ENCODE peak calls at places on chromosomes 11 and 22, in four cellular contexts. One of them, this sample, is unnamed.

GRCh38 chr11:72525466-72525865 is 91.1 kb upstream of the CLPB start:
- DNase-seq in H9: peak; percentile 51
- DNase-seq in IMR-90: no peak
- DNase-seq in H1: no peak
- DNase-seq in this sample: peak; percentile 51

GRCh38 chr11:15764948-15765347 is 591.4 kb downstream of the SOX6 start:
- DNase-seq in H9: no peak
- DNase-seq in IMR-90: no peak
- DNase-seq in H1: no peak
- DNase-seq in this sample: peak; percentile 85

GRCh38 chr22:50192825-50193204 is 7.1 kb downstream of the TRABD start:
- DNase-seq in H9: no peak
- DNase-seq in IMR-90: no peak
- DNase-seq in H1: no peak
- DNase-seq in this sample: no peak

GRCh38 chr22:33853200-33854097 is 66.8 kb downstream of the LARGE1 start:
- DNase-seq in H9: peak; percentile 51
- DNase-seq in IMR-90: peak; percentile 77
- DNase-seq in H1: no peak
- DNase-seq in this sample: no peak

GRCh38 chr22:25546751-25547150 is 17.7 kb upstream of the GRK3 start:
- DNase-seq in H9: no peak
- DNase-seq in IMR-90: no peak
- DNase-seq in H1: no peak
- DNase-seq in this sample: peak; percentile 46

GRCh38 chr22:31177420-31178162 is 17.6 kb downstream of the RNF185 start:
- DNase-seq in H9: no peak
- DNase-seq in IMR-90: peak; percentile 96
- DNase-seq in H1: no peak
- DNase-seq in this sample: no peak

GRCh38 chr22:25404556-25404922 is 159.9 kb upstream of the GRK3 start:
- DNase-seq in H9: no peak
- DNase-seq in IMR-90: no peak
- DNase-seq in H1: no peak
- DNase-seq in this sample: no peak

GRCh38 chr22:20866716-20867115 is 7.9 kb downstream of the SNAP29 start:
- DNase-seq in H9: no peak
- DNase-seq in IMR-90: peak; percentile 28
- DNase-seq in H1: no peak
- DNase-seq in this sample: no peak

GRCh38 chr11:118851970-118852369 is 31.7 kb upstream of the CXCR5 start:
- DNase-seq in H9: no peak
- DNase-seq in IMR-90: no peak
- DNase-seq in H1: no peak
- DNase-seq in this sample: no peak

GRCh38 chr11:78840190-78840589 is 265.5 kb upstream of the NARS2 start:
- DNase-seq in H9: no peak
- DNase-seq in IMR-90: peak; percentile 91
- DNase-seq in H1: no peak
- DNase-seq in this sample: no peak

GRCh38 chr22:29071261-29072045 is 1.4 kb upstream of the KREMEN1 start:
- DNase-seq in H9: peak; percentile 72
- DNase-seq in IMR-90: peak; percentile 7
- DNase-seq in H1: peak; percentile 43
- DNase-seq in this sample: peak; percentile 67

GRCh38 chr11:123188508-123189165 is 6.4 kb downstream of the CLMP start:
- DNase-seq in H9: no peak
- DNase-seq in IMR-90: peak; percentile 99
- DNase-seq in H1: no peak
- DNase-seq in this sample: peak; percentile 58

GRCh38 chr22:39501644-39502108 is 414 bp upstream of the MIEF1 start:
- DNase-seq in H9: no peak
- DNase-seq in IMR-90: no peak
- DNase-seq in H1: no peak
- DNase-seq in this sample: no peak

GRCh38 chr22:35940166-35940565 is 88.5 kb downstream of the RBFOX2 start:
- DNase-seq in H9: no peak
- DNase-seq in IMR-90: no peak
- DNase-seq in H1: no peak
- DNase-seq in this sample: no peak

GRCh38 chr11:33735166-33735425 is 1.1 kb downstream of the CD59 start:
- DNase-seq in H9: no peak
- DNase-seq in IMR-90: no peak
- DNase-seq in H1: no peak
- DNase-seq in this sample: no peak

GRCh38 chr22:27207907-27208306 is 550.5 kb downstream of the MIAT start:
- DNase-seq in H9: no peak
- DNase-seq in IMR-90: peak; percentile 39
- DNase-seq in H1: no peak
- DNase-seq in this sample: no peak

GRCh38 chr22:31344369-31345330 is 1.5 kb downstream of the PATZ1 start:
- DNase-seq in H9: peak; percentile 41
- DNase-seq in IMR-90: peak; percentile 57
- DNase-seq in H1: no peak
- DNase-seq in this sample: no peak

GRCh38 chr11:1384206-1384965 is 5.3 kb upstream of the BRSK2 start:
- DNase-seq in H9: no peak
- DNase-seq in IMR-90: peak; percentile 19
- DNase-seq in H1: no peak
- DNase-seq in this sample: no peak

GRCh38 chr22:19810381-19811141 is 44.1 kb downstream of the GNB1L start:
- DNase-seq in H9: peak; percentile 32
- DNase-seq in IMR-90: peak; percentile 81
- DNase-seq in H1: no peak
- DNase-seq in this sample: peak; percentile 21

GRCh38 chr22:49934144-49934890 is 15.9 kb downstream of the CRELD2 start:
- DNase-seq in H9: no peak
- DNase-seq in IMR-90: peak; percentile 12
- DNase-seq in H1: no peak
- DNase-seq in this sample: no peak

GRCh38 chr11:47391077-47391583 is 12.8 kb upstream of the SPI1 start:
- DNase-seq in H9: peak; percentile 24
- DNase-seq in IMR-90: no peak
- DNase-seq in H1: no peak
- DNase-seq in this sample: no peak

GRCh38 chr22:45006101-45006872 is 3.5 kb downstream of the PHF21B start:
- DNase-seq in H9: no peak
- DNase-seq in IMR-90: no peak
- DNase-seq in H1: no peak
- DNase-seq in this sample: peak; percentile 49

GRCh38 chr11:70521475-70522260 is 123.3 kb downstream of the CTTN start:
- DNase-seq in H9: no peak
- DNase-seq in IMR-90: no peak
- DNase-seq in H1: no peak
- DNase-seq in this sample: no peak

GRCh38 chr11:11038339-11039248 is 180.7 kb upstream of the ZBED5 start:
- DNase-seq in H9: no peak
- DNase-seq in IMR-90: no peak
- DNase-seq in H1: no peak
- DNase-seq in this sample: no peak

GRCh38 chr11:20909995-20910726 is 240.8 kb downstream of the NELL1 start:
- DNase-seq in H9: no peak
- DNase-seq in IMR-90: no peak
- DNase-seq in H1: no peak
- DNase-seq in this sample: no peak

GRCh38 chr11:33257897-33258630 is 883 bp downstream of the HIPK3 start:
- DNase-seq in H9: peak; percentile 73
- DNase-seq in IMR-90: peak; percentile 83
- DNase-seq in H1: no peak
- DNase-seq in this sample: peak; percentile 87

GRCh38 chr22:44396727-44397722 is 84.3 kb upstream of the SHISAL1 start:
- DNase-seq in H9: peak; percentile 19
- DNase-seq in IMR-90: no peak
- DNase-seq in H1: no peak
- DNase-seq in this sample: no peak

GRCh38 chr11:27626269-27626937 is 73.9 kb downstream of the BDNF start:
- DNase-seq in H9: no peak
- DNase-seq in IMR-90: no peak
- DNase-seq in H1: no peak
- DNase-seq in this sample: no peak

GRCh38 chr22:28882545-28882877 is 861 bp upstream of the ZNRF3 start:
- DNase-seq in H9: no peak
- DNase-seq in IMR-90: no peak
- DNase-seq in H1: no peak
- DNase-seq in this sample: no peak

GRCh38 chr11:74427377-74427776 is 29.1 kb upstream of the PGM2L1 start:
- DNase-seq in H9: no peak
- DNase-seq in IMR-90: peak; percentile 21
- DNase-seq in H1: no peak
- DNase-seq in this sample: no peak

GRCh38 chr11:118658372-118659313 is 20.8 kb downstream of the TREH start:
- DNase-seq in H9: peak; percentile 47
- DNase-seq in IMR-90: no peak
- DNase-seq in H1: no peak
- DNase-seq in this sample: peak; percentile 34

GRCh38 chr11:22454461-22454860 is 116.3 kb downstream of the SLC17A6 start:
- DNase-seq in H9: no peak
- DNase-seq in IMR-90: peak; percentile 42
- DNase-seq in H1: no peak
- DNase-seq in this sample: no peak

GRCh38 chr11:13031349-13031748 is 22.2 kb downstream of the RASSF10 start:
- DNase-seq in H9: no peak
- DNase-seq in IMR-90: no peak
- DNase-seq in H1: no peak
- DNase-seq in this sample: no peak
- H4K5ac ChIP-seq in H9: no peak overlapping the region
- H4K5ac ChIP-seq in IMR-90: no peak overlapping the region
- H4K5ac ChIP-seq in H1: no peak overlapping the region
- H4K5ac ChIP-seq in this sample: no peak overlapping the region

DNA sequence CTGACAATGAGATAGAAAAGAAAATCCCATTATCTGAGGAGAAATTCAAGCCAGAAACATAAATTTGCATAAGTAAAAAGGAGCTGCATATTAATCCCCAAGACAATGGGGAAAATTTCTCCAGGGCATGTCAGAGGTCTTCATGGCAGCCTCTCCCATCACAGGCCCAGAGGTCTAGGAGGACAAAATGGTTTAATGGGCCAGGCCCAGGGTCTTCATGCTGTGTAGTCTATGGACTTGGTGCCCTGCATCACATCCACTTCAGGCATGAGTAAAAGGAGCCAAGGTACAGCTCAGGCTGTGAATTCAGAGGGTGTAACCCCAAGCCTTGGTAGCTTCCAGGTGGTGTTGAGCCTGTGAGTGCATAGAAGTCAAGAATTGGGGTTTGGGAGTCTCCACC is 1097.2 kb upstream of the RAG2 start:
- DNase-seq in H9: no peak
- DNase-seq in IMR-90: no peak
- DNase-seq in H1: no peak
- DNase-seq in this sample: peak; percentile 4
- H4K5ac ChIP-seq in H9: no peak overlapping the region
- H4K5ac ChIP-seq in IMR-90: no peak overlapping the region
- H4K5ac ChIP-seq in H1: no peak overlapping the region
- H4K5ac ChIP-seq in this sample: no peak overlapping the region

DNA sequence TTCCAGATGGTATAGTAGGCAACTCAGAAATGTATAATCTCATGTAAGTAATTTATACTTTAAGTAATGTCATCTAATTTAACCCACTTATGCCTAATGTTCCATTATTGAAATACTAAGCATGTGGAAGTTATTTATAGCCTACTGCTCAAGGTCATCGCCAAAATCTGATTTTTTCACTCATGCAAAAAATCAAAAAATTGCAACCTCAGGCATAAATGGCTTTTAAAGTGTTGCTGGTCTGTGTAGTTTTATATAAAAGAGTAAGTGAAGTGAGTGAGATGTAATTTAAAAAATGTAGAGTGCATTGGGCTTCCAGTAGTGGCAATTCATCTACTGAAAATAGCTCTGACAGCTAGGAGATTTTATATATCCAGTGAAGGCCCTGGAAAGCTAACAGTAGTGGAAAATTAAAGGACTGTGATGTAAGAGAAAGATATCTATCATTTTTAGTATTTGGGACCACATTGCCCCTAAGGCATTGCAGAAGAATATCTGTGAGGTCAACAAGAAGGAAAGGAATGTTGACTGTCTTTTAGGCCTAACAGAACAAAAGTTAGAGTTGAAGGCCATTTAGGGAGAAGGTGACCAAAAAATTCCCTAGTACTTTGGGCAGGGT is 624.5 kb upstream of the CHORDC1 start:
- DNase-seq in H9: no peak
- DNase-seq in IMR-90: no peak
- DNase-seq in H1: no peak
- DNase-seq in this sample: no peak
- H4K5ac ChIP-seq in H9: no peak overlapping the region
- H4K5ac ChIP-seq in IMR-90: no peak overlapping the region
- H4K5ac ChIP-seq in H1: no peak overlapping the region
- H4K5ac ChIP-seq in this sample: no peak overlapping the region

DNA sequence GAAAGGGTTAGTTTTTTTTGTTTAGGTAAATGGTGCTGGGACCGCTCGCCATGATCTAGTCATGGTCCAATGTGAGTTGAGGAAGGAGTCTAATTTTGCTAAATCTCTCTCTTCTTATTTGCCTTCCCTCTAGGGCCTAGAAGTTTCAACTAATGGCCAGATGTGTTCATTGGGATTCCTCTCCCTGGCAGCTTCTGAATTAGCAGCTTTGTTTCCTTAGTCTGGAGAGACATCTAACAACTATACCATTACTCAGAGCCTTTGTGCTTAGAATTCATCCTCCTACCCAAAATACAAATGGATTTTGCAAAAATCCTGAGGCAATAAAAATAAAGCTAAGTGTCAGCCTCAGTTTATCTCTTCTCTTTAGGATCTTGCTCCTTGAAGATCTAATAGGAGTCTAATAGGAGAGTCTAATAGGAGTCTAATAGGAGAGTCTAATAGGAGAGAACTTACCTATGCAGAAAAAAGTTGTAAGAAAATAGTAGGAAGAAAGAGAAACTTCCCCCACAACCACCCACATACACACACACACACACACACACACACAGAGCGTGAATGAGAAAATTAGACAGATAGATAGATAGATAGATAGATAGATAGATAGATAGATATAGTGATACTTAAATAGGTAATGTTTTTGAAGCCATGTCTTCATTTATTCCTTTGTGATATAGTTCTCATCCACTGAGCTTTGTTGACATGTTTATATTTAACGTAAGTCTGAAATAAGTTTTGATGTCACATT is 980.5 kb upstream of the CNTN5 start:
- DNase-seq in H9: no peak
- DNase-seq in IMR-90: no peak
- DNase-seq in H1: no peak
- DNase-seq in this sample: no peak
- H4K5ac ChIP-seq in H9: no peak overlapping the region
- H4K5ac ChIP-seq in IMR-90: no peak overlapping the region
- H4K5ac ChIP-seq in H1: no peak overlapping the region
- H4K5ac ChIP-seq in this sample: no peak overlapping the region

GRCh38 chr11:62492586-62492985 is 54.0 kb downstream of the AHNAK start:
- DNase-seq in H9: no peak
- DNase-seq in IMR-90: no peak
- DNase-seq in H1: no peak
- DNase-seq in this sample: no peak
- H4K5ac ChIP-seq in H9: no peak overlapping the region
- H4K5ac ChIP-seq in IMR-90: no peak overlapping the region
- H4K5ac ChIP-seq in H1: no peak overlapping the region
- H4K5ac ChIP-seq in this sample: no peak overlapping the region

GRCh38 chr11:130244851-130245250 is 69.9 kb downstream of the ZBTB44 start:
- DNase-seq in H9: no peak
- DNase-seq in IMR-90: no peak
- DNase-seq in H1: no peak
- DNase-seq in this sample: no peak
- H4K5ac ChIP-seq in H9: no peak overlapping the region
- H4K5ac ChIP-seq in IMR-90: no peak overlapping the region
- H4K5ac ChIP-seq in H1: no peak overlapping the region
- H4K5ac ChIP-seq in this sample: no peak overlapping the region

GRCh38 chr11:18743365-18743764 is 17.4 kb upstream of the IGSF22 start:
- DNase-seq in H9: no peak
- DNase-seq in IMR-90: no peak
- DNase-seq in H1: no peak
- DNase-seq in this sample: no peak
- H4K5ac ChIP-seq in H9: no peak overlapping the region
- H4K5ac ChIP-seq in IMR-90: no peak overlapping the region
- H4K5ac ChIP-seq in H1: no peak overlapping the region
- H4K5ac ChIP-seq in this sample: no peak overlapping the region

This sample was measured in mesendoderm.